ENCODE peak calls at places on chromosomes 11 and 22, in five cellular contexts. X is astrocyte, H is GM23338, K is fibroblast of lung, S is PC-9. E is an unnamed sample.

GRCh38 chr11:103904324-103904667 is 132.1 kb upstream of the DDI1 start:
- DNase-seq in X (no peak), H (no peak), K (no peak), S (no peak), E (no peak)

GRCh38 chr22:34972498-34972897 is 93.5 kb upstream of the ISX start:
- DNase-seq in X (no peak), H (peak; percentile 50), K (no peak), S (no peak), E (no peak)

GRCh38 chr22:46905415-46905814 is 143.0 kb downstream of the TBC1D22A start:
- DNase-seq in X (no peak), H (no peak), K (no peak), S (no peak), E (no peak)

GRCh38 chr22:42974223-42974622 is 40.7 kb downstream of the PACSIN2 start:
- DNase-seq in X (no peak), H (no peak), K (no peak), S (no peak), E (no peak)

GRCh38 chr22:47515384-47516125 is 753.1 kb downstream of the TBC1D22A start:
- DNase-seq in X (no peak), H (no peak), K (peak; percentile 37), S (no peak), E (no peak)

GRCh38 chr11:64459609-64460008 is 100.6 kb downstream of the RPS6KA4 start:
- DNase-seq in X (no peak), H (no peak), K (no peak), S (no peak), E (no peak)

GRCh38 chr11:83436855-83437254 is 150.7 kb upstream of the CCDC90B start:
- DNase-seq in X (no peak), H (peak; percentile 27), K (no peak), S (no peak), E (no peak)

GRCh38 chr11:86765146-86765663 is 35.1 kb upstream of the PRSS23 start:
- DNase-seq in X (no peak), H (no peak), K (no peak), S (no peak), E (no peak)

GRCh38 chr11:109856958-109857357 is 236.2 kb upstream of the ZC3H12C start:
- DNase-seq in X (no peak), H (no peak), K (no peak), S (no peak), E (no peak)

GRCh38 chr11:4766420-4767043 is 3.2 kb downstream of the OR51F1 start:
- DNase-seq in X (no peak), H (no peak), K (no peak), S (no peak), E (no peak)

GRCh38 chr11:5297671-5298070 is 4.1 kb downstream of the OR51B4 start:
- DNase-seq in X (no peak), H (no peak), K (peak; percentile 15), S (no peak), E (no peak)

GRCh38 chr11:112269139-112269538 is 8.5 kb upstream of the PLET1 start:
- DNase-seq in X (no peak), H (no peak), K (no peak), S (no peak), E (no peak)

GRCh38 chr11:16809901-16810668 is 71.6 kb downstream of the C11orf58 start:
- DNase-seq in X (peak; percentile 31), H (no peak), K (peak; percentile 74), S (peak; percentile 48), E (no peak)

GRCh38 chr11:122796128-122796717 is 42.1 kb upstream of the CRTAM start:
- DNase-seq in X (no peak), H (peak; percentile 83), K (peak; percentile 45), S (no peak), E (peak; percentile 34)

GRCh38 chr11:93844568-93844967 is 5.8 kb downstream of the VSTM5 start:
- DNase-seq in X (no peak), H (no peak), K (no peak), S (no peak), E (no peak)

GRCh38 chr11:113496026-113496651 is 20.9 kb upstream of the DRD2 start:
- DNase-seq in X (no peak), H (no peak), K (no peak), S (no peak), E (no peak)

GRCh38 chr11:88501535-88501934 is 164.0 kb upstream of the CTSC start:
- DNase-seq in X (no peak), H (no peak), K (peak; percentile 42), S (no peak), E (no peak)

GRCh38 chr11:40514124-40514523 is 945.3 kb downstream of the LRRC4C start:
- DNase-seq in X (peak; percentile 3), H (no peak), K (peak; percentile 84), S (no peak), E (peak; percentile 34)

GRCh38 chr11:65454311-65454695 is 31.7 kb downstream of the NEAT1 start:
- DNase-seq in X (peak; percentile 54), H (no peak), K (peak; percentile 31), S (no peak), E (no peak)

GRCh38 chr11:35292290-35292689 is 127.1 kb downstream of the SLC1A2 start:
- DNase-seq in X (no peak), H (peak; percentile 12), K (no peak), S (no peak), E (no peak)

GRCh38 chr22:38193580-38193979 is 8.2 kb upstream of the MAFF start:
- DNase-seq in X (no peak), H (no peak), K (peak; percentile 60), S (no peak), E (no peak)

GRCh38 chr11:57596266-57596885 is 1.1 kb upstream of the SERPING1 start:
- DNase-seq in X (no peak), H (no peak), K (no peak), S (no peak), E (no peak)

GRCh38 chr22:31079095-31079642 is 1.9 kb upstream of the SMTN start:
- DNase-seq in X (no peak), H (peak; percentile 67), K (no peak), S (no peak), E (peak; percentile 90)

GRCh38 chr11:96272542-96273306 is 70.3 kb downstream of the MAML2 start:
- DNase-seq in X (peak; percentile 52), H (peak; percentile 57), K (peak; percentile 68), S (peak; percentile 97), E (peak; percentile 25)

GRCh38 chr11:126111458-126112116 is 48.9 kb upstream of the CDON start:
- DNase-seq in X (no peak), H (no peak), K (no peak), S (no peak), E (no peak)

GRCh38 chr11:107988397-107989158 is 20.1 kb upstream of the CUL5 start:
- DNase-seq in X (no peak), H (no peak), K (no peak), S (no peak), E (no peak)

GRCh38 chr11:103378931-103379330 is 269.7 kb downstream of the DYNC2H1 start:
- DNase-seq in X (no peak), H (no peak), K (peak; percentile 51), S (no peak), E (no peak)

GRCh38 chr22:39254789-39255298 is 10.1 kb upstream of the PDGFB start:
- DNase-seq in X (peak; percentile 47), H (no peak), K (no peak), S (no peak), E (no peak)

GRCh38 chr11:20032127-20032526 is 128.1 kb downstream of the DBX1 start:
- DNase-seq in X (no peak), H (no peak), K (no peak), S (no peak), E (no peak)

GRCh38 chr22:29700949-29701927 is 18.6 kb upstream of the CABP7 start:
- DNase-seq in X (peak; percentile 23), H (peak; percentile 77), K (no peak), S (peak; percentile 93), E (peak; percentile 57)

GRCh38 chr22:29700206-29700948 is 19.4 kb upstream of the CABP7 start:
- DNase-seq in X (peak; percentile 47), H (no peak), K (no peak), S (no peak), E (no peak)

GRCh38 chr22:29702931-29703594 is 16.7 kb upstream of the CABP7 start:
- DNase-seq in X (no peak), H (peak; percentile 58), K (no peak), S (no peak), E (no peak)

GRCh38 chr22:29703595-29704195 is 16.1 kb upstream of the CABP7 start:
- DNase-seq in X (no peak), H (no peak), K (no peak), S (no peak), E (no peak)

GRCh38 chr22:29702025-29702930 is 17.5 kb upstream of the CABP7 start:
- DNase-seq in X (no peak), H (no peak), K (no peak), S (peak; percentile 69), E (no peak)
- TF ChIP-seq EZH2 in X (no peak), H (no peak), K (no peak), S (no peak), E (no peak)

GRCh38 chr11:33926954-33927552 is 35.2 kb upstream of the LMO2 start:
- DNase-seq in X (no peak), H (no peak), K (no peak), S (no peak), E (no peak)
- TF ChIP-seq EZH2 in X (no peak), H (no peak), K (no peak), S (no peak), E (no peak)

GRCh38 chr11:33774356-33775063 is at the start of gene FBXO3:
- DNase-seq in X (peak; percentile 68), H (peak; percentile 97), K (peak; percentile 64), S (peak; percentile 75), E (peak; percentile 94)
- TF ChIP-seq EZH2 in X (no peak), H (no peak), K (no peak), S (no peak), E (no peak)

GRCh38 chr11:44327730-44328691 is 18.1 kb upstream of the ALX4 start:
- DNase-seq in X (no peak), H (no peak), K (no peak), S (no peak), E (no peak)

GRCh38 chr11:44325698-44326097 is 15.8 kb upstream of the ALX4 start:
- DNase-seq in X (no peak), H (no peak), K (no peak), S (no peak), E (no peak)

GRCh38 chr11:44324787-44325525 is 15.0 kb upstream of the ALX4 start:
- DNase-seq in X (no peak), H (no peak), K (no peak), S (no peak), E (peak; percentile 62)

GRCh38 chr11:44324222-44324621 is 14.3 kb upstream of the ALX4 start:
- DNase-seq in X (no peak), H (no peak), K (no peak), S (no peak), E (no peak)

DNA sequence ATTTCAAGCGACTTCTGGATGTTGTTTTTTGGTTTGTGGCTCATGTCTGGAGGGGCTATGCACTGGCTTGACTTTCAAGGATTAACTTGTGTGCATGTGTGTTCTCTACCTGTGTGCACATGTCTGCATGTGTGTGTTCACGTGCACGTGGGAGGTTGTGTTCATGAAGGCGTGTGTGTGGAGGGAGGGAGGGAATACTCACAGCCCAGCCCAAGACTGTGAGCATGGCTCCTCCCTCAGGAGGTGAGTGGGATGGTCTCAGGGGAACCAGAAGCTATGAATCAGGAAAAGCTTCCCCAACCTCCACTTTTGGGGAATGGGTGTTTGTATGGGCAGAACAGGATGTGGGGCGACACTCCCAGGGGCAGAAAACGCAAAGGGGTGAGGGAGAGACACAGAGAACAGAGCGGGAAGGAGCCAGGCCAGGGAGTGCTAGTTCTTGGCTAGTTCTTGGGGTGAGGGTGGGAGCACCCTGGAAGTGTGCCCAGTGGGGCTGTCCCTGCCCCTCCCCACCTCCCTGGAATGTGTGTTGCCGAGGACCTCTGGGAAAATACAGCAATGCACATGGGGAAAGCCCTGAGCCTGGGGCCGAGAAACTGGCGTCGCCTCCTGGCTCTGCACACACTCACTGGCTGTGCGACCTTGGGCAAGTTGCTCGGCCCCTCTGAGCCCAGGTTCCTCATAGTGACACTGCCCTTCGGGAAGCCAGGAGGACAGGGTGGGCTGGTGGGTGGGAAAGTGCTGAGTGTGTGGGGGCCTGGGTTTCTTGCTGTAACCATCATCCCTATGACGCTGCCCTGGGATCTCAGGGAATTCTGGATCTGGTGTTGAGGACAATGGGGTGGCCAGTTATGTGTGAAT is 16.9 kb upstream of the ALX4 start:
- DNase-seq in X (no peak), H (no peak), K (no peak), S (no peak), E (no peak)
- TF ChIP-seq EZH2 in X (no peak), H (no peak), K (no peak), S (no peak), E (no peak)